ENCODE peak calls at places on chromosome 4, in ten cellular contexts. L is activated CD4-positive, alpha-beta T cell treated with anti-CD3 and anti-CD28 coated beads, Interleukin-2, amount 10 ng/mL, durations not matched to agents 7 days and 5 days; M is AG09319; G is dermis microvascular lymphatic vessel endothelial cell; P is hypothalamus; S is NCI-H460; J is CD4-positive, alpha-beta T cell; Q is activated T-cell treated with anti-CD3 and anti-CD28 coated beads for 1 hour; D is RWPE1; R is OCI-M1. W is an unnamed sample.

GRCh38 chr4:26022346-26022891 is 108.4 kb downstream of the SMIM20 start:
- DNase-seq in R (no peak), G (peak), D (peak), P (no peak), L (no peak), M (peak), S (peak), Q (no peak), J (no peak), W (no peak)

GRCh38 chr4:612749-613125 is 12.6 kb upstream of the PDE6B start:
- DNase-seq in Q (no peak), G (no peak), M (no peak), S (no peak), J (no peak), L (no peak), P (no peak), D (no peak), R (no peak), W (no peak)

GRCh38 chr4:166277406-166277805 is 404.4 kb downstream of the TLL1 start:
- DNase-seq in D (no peak), S (no peak), G (no peak), J (no peak), R (no peak), M (no peak), Q (no peak), P (no peak), L (no peak), W (no peak)

GRCh38 chr4:107467461-107467860 is 252.6 kb downstream of the PAPSS1 start:
- DNase-seq in J (no peak), S (no peak), P (no peak), G (no peak), M (no peak), Q (no peak), L (no peak), D (no peak), R (no peak), W (no peak)

GRCh38 chr4:18041114-18041513 is 19.6 kb upstream of the LCORL start:
- DNase-seq in D (no peak), R (peak), G (no peak), P (no peak), Q (no peak), S (no peak), J (no peak), M (no peak), L (no peak), W (no peak)

GRCh38 chr4:133146574-133147198 is 2.4 kb upstream of the PCDH10 start:
- DNase-seq in R (peak), J (no peak), G (no peak), P (peak), Q (no peak), S (peak), M (no peak), L (no peak), D (no peak), W (no peak)

GRCh38 chr4:79241846-79242245 is 84.0 kb downstream of the NAA11 start:
- DNase-seq in S (no peak), L (no peak), M (no peak), D (no peak), Q (no peak), G (no peak), R (no peak), P (no peak), J (no peak), W (no peak)

GRCh38 chr4:4327652-4328121 is 37.6 kb downstream of the ZBTB49 start:
- DNase-seq in M (no peak), L (no peak), S (no peak), J (no peak), P (no peak), D (no peak), R (no peak), Q (no peak), G (peak), W (no peak)

GRCh38 chr4:145540235-145540634 is 58.6 kb downstream of the SMAD1 start:
- DNase-seq in G (no peak), J (no peak), R (no peak), S (no peak), M (peak), L (no peak), Q (no peak), D (no peak), P (no peak), W (no peak)

GRCh38 chr4:142351958-142352357 is 494.1 kb downstream of the INPP4B start:
- DNase-seq in Q (no peak), D (no peak), G (peak), P (no peak), J (no peak), R (no peak), S (no peak), L (no peak), M (no peak), W (no peak)

GRCh38 chr4:139227729-139228404 is 50.8 kb upstream of the ELF2 start:
- DNase-seq in D (no peak), Q (no peak), M (no peak), G (peak), S (no peak), R (peak), P (no peak), J (no peak), L (peak), W (no peak)